ENCODE peak calls at places on chromosomes 7 and 10, in five cellular contexts. One of them, this sample, is unnamed.

GRCh38 chr10:988667-989545 is 672 bp downstream of the GTPBP4 start:
- DNase-seq in kidney epithelial cell: no peak
- DNase-seq in AG04450: no peak
- DNase-seq in stimulated activated CD4-positive, alpha-beta T cell treated with anti-CD3 and anti-CD28 coated beads, TNF-alpha, amount 100 ng/mL, for 1 hour: no peak
- DNase-seq in sigmoid colon: no peak
- DNase-seq in this sample: peak

GRCh38 chr7:112509390-112509789 is 28.6 kb downstream of the LSMEM1 start:
- DNase-seq in kidney epithelial cell: no peak
- DNase-seq in AG04450: no peak
- DNase-seq in stimulated activated CD4-positive, alpha-beta T cell treated with anti-CD3 and anti-CD28 coated beads, TNF-alpha, amount 100 ng/mL, for 1 hour: no peak
- DNase-seq in sigmoid colon: no peak
- DNase-seq in this sample: no peak

GRCh38 chr7:148763622-148764021 is 64.9 kb downstream of the CUL1 start:
- DNase-seq in kidney epithelial cell: no peak
- DNase-seq in AG04450: peak
- DNase-seq in stimulated activated CD4-positive, alpha-beta T cell treated with anti-CD3 and anti-CD28 coated beads, TNF-alpha, amount 100 ng/mL, for 1 hour: no peak
- DNase-seq in sigmoid colon: no peak
- DNase-seq in this sample: no peak

GRCh38 chr7:25289522-25289921 is 61.2 kb upstream of the NPVF start:
- DNase-seq in kidney epithelial cell: no peak
- DNase-seq in AG04450: no peak
- DNase-seq in stimulated activated CD4-positive, alpha-beta T cell treated with anti-CD3 and anti-CD28 coated beads, TNF-alpha, amount 100 ng/mL, for 1 hour: no peak
- DNase-seq in sigmoid colon: no peak
- DNase-seq in this sample: no peak

GRCh38 chr7:93030605-93031225 is 87.1 kb downstream of the SAMD9 start:
- DNase-seq in kidney epithelial cell: no peak
- DNase-seq in AG04450: no peak
- DNase-seq in stimulated activated CD4-positive, alpha-beta T cell treated with anti-CD3 and anti-CD28 coated beads, TNF-alpha, amount 100 ng/mL, for 1 hour: no peak
- DNase-seq in sigmoid colon: no peak
- DNase-seq in this sample: no peak

GRCh38 chr10:110620108-110620719 is 23.9 kb upstream of the RBM20 start:
- DNase-seq in kidney epithelial cell: no peak
- DNase-seq in AG04450: no peak
- DNase-seq in stimulated activated CD4-positive, alpha-beta T cell treated with anti-CD3 and anti-CD28 coated beads, TNF-alpha, amount 100 ng/mL, for 1 hour: no peak
- DNase-seq in sigmoid colon: no peak
- DNase-seq in this sample: no peak

GRCh38 chr7:103073989-103074518 is 542 bp downstream of the FBXL13 start:
- DNase-seq in kidney epithelial cell: no peak
- DNase-seq in AG04450: no peak
- DNase-seq in stimulated activated CD4-positive, alpha-beta T cell treated with anti-CD3 and anti-CD28 coated beads, TNF-alpha, amount 100 ng/mL, for 1 hour: no peak
- DNase-seq in sigmoid colon: no peak
- DNase-seq in this sample: no peak

GRCh38 chr7:1749864-1750466 is 79.9 kb downstream of the ELFN1 start:
- DNase-seq in kidney epithelial cell: no peak
- DNase-seq in AG04450: no peak
- DNase-seq in stimulated activated CD4-positive, alpha-beta T cell treated with anti-CD3 and anti-CD28 coated beads, TNF-alpha, amount 100 ng/mL, for 1 hour: no peak
- DNase-seq in sigmoid colon: peak
- DNase-seq in this sample: peak

GRCh38 chr7:92517626-92518025 is 10.7 kb downstream of the PEX1 start:
- DNase-seq in kidney epithelial cell: no peak
- DNase-seq in AG04450: no peak
- DNase-seq in stimulated activated CD4-positive, alpha-beta T cell treated with anti-CD3 and anti-CD28 coated beads, TNF-alpha, amount 100 ng/mL, for 1 hour: no peak
- DNase-seq in sigmoid colon: no peak
- DNase-seq in this sample: peak

GRCh38 chr10:113854757-113855626 is 531 bp downstream of the NHLRC2 start:
- DNase-seq in kidney epithelial cell: no peak
- DNase-seq in AG04450: no peak
- DNase-seq in stimulated activated CD4-positive, alpha-beta T cell treated with anti-CD3 and anti-CD28 coated beads, TNF-alpha, amount 100 ng/mL, for 1 hour: no peak
- DNase-seq in sigmoid colon: peak
- DNase-seq in this sample: peak

GRCh38 chr7:148835854-148836253 is 48.2 kb downstream of the EZH2 start:
- DNase-seq in kidney epithelial cell: no peak
- DNase-seq in AG04450: no peak
- DNase-seq in stimulated activated CD4-positive, alpha-beta T cell treated with anti-CD3 and anti-CD28 coated beads, TNF-alpha, amount 100 ng/mL, for 1 hour: no peak
- DNase-seq in sigmoid colon: no peak
- DNase-seq in this sample: no peak

GRCh38 chr7:132789281-132789680 is 213.0 kb upstream of the PLXNA4 start:
- DNase-seq in kidney epithelial cell: no peak
- DNase-seq in AG04450: no peak
- DNase-seq in stimulated activated CD4-positive, alpha-beta T cell treated with anti-CD3 and anti-CD28 coated beads, TNF-alpha, amount 100 ng/mL, for 1 hour: no peak
- DNase-seq in sigmoid colon: no peak
- DNase-seq in this sample: no peak

GRCh38 chr10:79347894-79348639 is 798 bp downstream of the PPIF start:
- DNase-seq in kidney epithelial cell: no peak
- DNase-seq in AG04450: peak
- DNase-seq in stimulated activated CD4-positive, alpha-beta T cell treated with anti-CD3 and anti-CD28 coated beads, TNF-alpha, amount 100 ng/mL, for 1 hour: peak
- DNase-seq in sigmoid colon: peak
- DNase-seq in this sample: peak

GRCh38 chr10:66350622-66351399 is 575.0 kb upstream of the LRRTM3 start:
- DNase-seq in kidney epithelial cell: no peak
- DNase-seq in AG04450: no peak
- DNase-seq in stimulated activated CD4-positive, alpha-beta T cell treated with anti-CD3 and anti-CD28 coated beads, TNF-alpha, amount 100 ng/mL, for 1 hour: no peak
- DNase-seq in sigmoid colon: no peak
- DNase-seq in this sample: no peak

GRCh38 chr7:130560972-130561371 is 69.1 kb downstream of the MEST start:
- DNase-seq in kidney epithelial cell: peak
- DNase-seq in AG04450: no peak
- DNase-seq in stimulated activated CD4-positive, alpha-beta T cell treated with anti-CD3 and anti-CD28 coated beads, TNF-alpha, amount 100 ng/mL, for 1 hour: no peak
- DNase-seq in sigmoid colon: no peak
- DNase-seq in this sample: peak

GRCh38 chr7:42414028-42414427 is 177.0 kb upstream of the GLI3 start:
- DNase-seq in kidney epithelial cell: no peak
- DNase-seq in AG04450: no peak
- DNase-seq in stimulated activated CD4-positive, alpha-beta T cell treated with anti-CD3 and anti-CD28 coated beads, TNF-alpha, amount 100 ng/mL, for 1 hour: no peak
- DNase-seq in sigmoid colon: no peak
- DNase-seq in this sample: no peak

GRCh38 chr10:52747680-52748079 is 24.9 kb downstream of the MBL2 start:
- DNase-seq in kidney epithelial cell: no peak
- DNase-seq in AG04450: no peak
- DNase-seq in stimulated activated CD4-positive, alpha-beta T cell treated with anti-CD3 and anti-CD28 coated beads, TNF-alpha, amount 100 ng/mL, for 1 hour: no peak
- DNase-seq in sigmoid colon: no peak
- DNase-seq in this sample: no peak

This sample was measured in kidney tubule cell.